ENCODE peak calls at places on chromosomes 1 and 21, in ten cellular contexts. M is lung, L is spleen, D is tibial nerve, J is AG04450, N is stomach, U is esophagus muscularis mucosa, H is K562, Q is left lung, K is osteoblast. S is an unnamed sample. For H3K9me3, the result is how much of the 10 kb centered on the place peaks cover.

GRCh38 chr1:35935436-35935835 is 4.5 kb downstream of the AGO3 start:
- DNase-seq in M (no peak), L (no peak), D (no peak), J (no peak), N (no peak), U (no peak), H (peak), Q (no peak), K (no peak), S (no peak)

GRCh38 chr1:223730471-223730870 is 18.1 kb downstream of the CAPN2 start:
- DNase-seq in M (no peak), L (no peak), D (no peak), J (no peak), N (no peak), U (no peak), H (no peak), Q (no peak), K (no peak), S (no peak)

GRCh38 chr1:25572708-25573590 is 29.5 kb downstream of the LDLRAP1 start:
- DNase-seq in M (peak), L (no peak), D (no peak), J (no peak), N (peak), U (no peak), H (peak), Q (peak), K (peak), S (peak)

GRCh38 chr1:218525451-218526197 is 180.5 kb downstream of the TGFB2 start:
- DNase-seq in M (no peak), L (no peak), D (no peak), J (no peak), N (no peak), U (no peak), H (no peak), Q (no peak), K (no peak), S (no peak)

GRCh38 chr1:24540051-24540905 is 15.6 kb upstream of the NCMAP start:
- DNase-seq in M (no peak), L (no peak), D (no peak), J (no peak), N (no peak), U (no peak), H (no peak), Q (no peak), K (no peak), S (no peak)

GRCh38 chr1:39850606-39851216 is 32.6 kb downstream of the TRIT1 start:
- DNase-seq in M (no peak), L (no peak), D (no peak), J (no peak), N (no peak), U (no peak), H (no peak), Q (no peak), K (no peak), S (no peak)

GRCh38 chr1:180898441-180899219 is 14.1 kb upstream of the KIAA1614 start:
- DNase-seq in M (no peak), L (no peak), D (no peak), J (no peak), N (no peak), U (peak), H (no peak), Q (no peak), K (peak), S (peak)

GRCh38 chr1:186002426-186002825 is 268.2 kb downstream of the HMCN1 start:
- DNase-seq in M (no peak), L (no peak), D (no peak), J (no peak), N (no peak), U (no peak), H (no peak), Q (no peak), K (no peak), S (no peak)

GRCh38 chr1:36321119-36321951 is 2.1 kb downstream of the EVA1B start:
- DNase-seq in M (peak), L (peak), D (peak), J (peak), N (peak), U (no peak), H (peak), Q (peak), K (peak), S (no peak)

GRCh38 chr1:163414778-163415177 is 93.0 kb downstream of the NUF2 start:
- DNase-seq in M (no peak), L (no peak), D (no peak), J (no peak), N (no peak), U (no peak), H (no peak), Q (no peak), K (no peak), S (no peak)

GRCh38 chr1:234605983-234606730 is 3.8 kb downstream of the IRF2BP2 start:
- DNase-seq in M (no peak), L (peak), D (no peak), J (no peak), N (peak), U (no peak), H (no peak), Q (peak), K (no peak), S (peak)

GRCh38 chr1:113943028-113943811 is 14.1 kb downstream of the HIPK1 start:
- DNase-seq in M (no peak), L (no peak), D (no peak), J (no peak), N (no peak), U (no peak), H (no peak), Q (no peak), K (no peak), S (no peak)

GRCh38 chr1:41664861-41665640 is 180.6 kb upstream of the EDN2 start:
- DNase-seq in M (peak), L (no peak), D (no peak), J (no peak), N (no peak), U (no peak), H (no peak), Q (no peak), K (no peak), S (no peak)

GRCh38 chr1:181160322-181160721 is 71.8 kb downstream of the IER5 start:
- DNase-seq in M (no peak), L (no peak), D (no peak), J (no peak), N (no peak), U (no peak), H (no peak), Q (no peak), K (no peak), S (no peak)

GRCh38 chr1:81834268-81834667 is 33.5 kb downstream of the ADGRL2 start:
- DNase-seq in M (no peak), L (no peak), D (no peak), J (no peak), N (no peak), U (no peak), H (no peak), Q (no peak), K (no peak), S (no peak)

GRCh38 chr21:41816583-41817165 is 49.8 kb upstream of the RIPK4 start:
- DNase-seq in M (peak), L (peak), D (peak), J (no peak), N (peak), U (peak), H (peak), Q (peak), K (peak), S (peak)

GRCh38 chr1:204268101-204268500 is 54.3 kb upstream of the GOLT1A start:
- DNase-seq in M (no peak), L (peak), D (no peak), J (no peak), N (no peak), U (no peak), H (no peak), Q (no peak), K (no peak), S (no peak)

GRCh38 chr1:110136911-110137310 is 13.4 kb upstream of the SLC6A17 start:
- DNase-seq in M (no peak), L (no peak), D (no peak), J (no peak), N (peak), U (no peak), H (no peak), Q (no peak), K (no peak), S (peak)

GRCh38 chr1:94843430-94843829 is 23.3 kb downstream of the SLC44A3 start:
- DNase-seq in M (no peak), L (no peak), D (no peak), J (no peak), N (no peak), U (no peak), H (no peak), Q (no peak), K (no peak), S (no peak)

GRCh38 chr1:86925742-86926141 is 11.3 kb downstream of the HS2ST1 start:
- DNase-seq in M (no peak), L (no peak), D (no peak), J (no peak), N (no peak), U (no peak), H (no peak), Q (no peak), K (no peak), S (no peak)
- H3K9me3 ChIP-seq in M (under half), L (under half), D (under half), J (under half), N (under half), U (under half), H (under half), Q (under half), K (under half), S (under half)

GRCh38 chr1:151907363-151908139 is 1.8 kb downstream of the THEM4 start:
- DNase-seq in M (no peak), L (no peak), D (no peak), J (no peak), N (no peak), U (no peak), H (no peak), Q (no peak), K (peak), S (no peak)

GRCh38 chr1:151905070-151905442 is 4.3 kb downstream of the THEM4 start:
- DNase-seq in M (peak), L (no peak), D (no peak), J (no peak), N (no peak), U (no peak), H (peak), Q (no peak), K (no peak), S (no peak)

GRCh38 chr1:151908228-151908691 is 1.1 kb downstream of the THEM4 start:
- DNase-seq in M (no peak), L (no peak), D (no peak), J (no peak), N (no peak), U (no peak), H (no peak), Q (no peak), K (peak), S (no peak)

GRCh38 chr1:151912973-151913372 is 3.7 kb upstream of the THEM4 start:
- DNase-seq in M (no peak), L (no peak), D (no peak), J (no peak), N (no peak), U (no peak), H (no peak), Q (no peak), K (no peak), S (no peak)

DNA sequence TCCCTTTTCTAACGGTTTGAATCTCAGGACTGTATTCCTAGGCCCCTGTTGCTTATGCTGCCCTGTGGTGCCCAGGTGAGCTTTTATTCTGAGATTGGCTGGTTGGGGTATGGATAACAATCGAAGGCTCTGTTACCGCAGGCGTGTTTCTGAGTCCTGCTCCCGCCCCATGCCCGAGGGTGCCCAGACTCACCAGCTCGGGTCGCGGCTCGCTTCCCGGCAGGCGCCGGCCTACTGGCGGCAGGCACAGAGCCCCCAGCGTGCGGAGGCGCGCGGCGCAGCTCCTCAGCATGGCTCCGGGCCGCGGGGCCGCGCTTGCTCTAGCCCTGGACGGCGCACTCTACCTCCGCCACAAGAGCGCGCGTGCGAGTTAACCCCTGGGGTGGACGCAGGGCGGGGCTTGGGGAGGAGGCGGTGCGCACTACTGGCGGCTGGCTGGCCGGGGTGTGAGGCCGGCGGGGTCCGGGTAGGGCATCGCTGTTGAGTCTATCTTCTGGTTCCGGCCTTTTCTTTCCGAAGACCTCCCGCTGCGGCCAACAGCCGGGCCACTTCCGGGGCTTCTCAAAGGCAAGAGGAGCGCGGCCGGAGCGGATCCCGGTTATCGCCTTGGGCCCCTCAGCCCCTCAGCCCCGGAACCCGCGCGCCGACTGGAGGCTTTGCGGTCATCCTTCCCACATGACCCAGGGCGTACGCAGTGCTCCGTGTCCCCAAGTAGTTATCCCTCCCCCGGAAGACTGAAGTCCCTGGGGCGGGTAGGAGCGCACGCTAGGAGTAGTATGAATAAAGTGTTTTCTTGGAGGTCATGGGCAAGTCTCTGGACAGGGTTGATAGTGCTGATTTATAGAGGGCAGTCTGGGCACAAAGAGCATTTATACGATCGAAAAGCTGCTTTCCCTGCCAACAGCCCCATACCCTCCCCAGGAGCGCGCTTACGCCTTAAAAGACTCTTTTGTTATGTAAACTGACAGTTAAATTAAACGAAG is at the start of gene THEM4:
- DNase-seq in M (peak), L (peak), D (peak), J (peak), N (peak), U (peak), H (peak), Q (peak), K (peak), S (peak)
- TF ChIP-seq CTCF in M (peak), L (peak), D (peak), J (peak), N (peak), U (peak), H (peak), Q (no peak), K (no peak), S (peak)

GRCh38 chr1:45155957-45156356 is 50.4 kb downstream of the ZSWIM5 start:
- DNase-seq in M (no peak), L (no peak), D (no peak), J (no peak), N (no peak), U (no peak), H (no peak), Q (no peak), K (no peak), S (no peak)

DNA sequence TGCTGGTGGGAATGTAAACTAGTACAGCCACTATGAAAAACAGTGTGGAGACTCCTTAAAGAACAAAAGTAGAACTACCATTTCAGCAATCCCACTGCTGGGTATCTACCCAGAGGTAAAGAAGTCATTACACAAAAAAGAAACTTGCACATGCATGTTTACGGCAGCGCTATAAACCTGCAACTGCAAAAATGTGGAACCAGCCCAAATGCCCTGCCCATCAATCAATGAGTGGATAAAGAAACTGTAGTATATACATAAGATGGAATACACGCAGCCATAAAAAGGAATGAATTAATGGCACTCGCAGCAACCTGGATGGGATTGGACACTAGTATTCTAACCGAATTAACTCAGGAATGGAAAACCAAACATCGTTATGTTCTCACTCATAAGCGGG is 51.0 kb downstream of the ZSWIM5 start:
- DNase-seq in M (no peak), L (no peak), D (no peak), J (no peak), N (no peak), U (no peak), H (no peak), Q (no peak), K (no peak), S (no peak)
- H3K9me3 ChIP-seq in M (under half), L (under half), D (under half), J (under half), N (under half), U (under half), H (under half), Q (under half), K (under half), S (under half)

GRCh38 chr21:22575165-22575584 is 1577.0 kb downstream of the NCAM2 start:
- DNase-seq in M (no peak), L (no peak), D (no peak), J (no peak), N (no peak), U (no peak), H (peak), Q (no peak), K (no peak), S (peak)
- TF ChIP-seq CTCF in M (no peak), L (no peak), D (no peak), J (no peak), N (no peak), U (no peak), H (peak), Q (peak), K (no peak), S (peak)

DNA sequence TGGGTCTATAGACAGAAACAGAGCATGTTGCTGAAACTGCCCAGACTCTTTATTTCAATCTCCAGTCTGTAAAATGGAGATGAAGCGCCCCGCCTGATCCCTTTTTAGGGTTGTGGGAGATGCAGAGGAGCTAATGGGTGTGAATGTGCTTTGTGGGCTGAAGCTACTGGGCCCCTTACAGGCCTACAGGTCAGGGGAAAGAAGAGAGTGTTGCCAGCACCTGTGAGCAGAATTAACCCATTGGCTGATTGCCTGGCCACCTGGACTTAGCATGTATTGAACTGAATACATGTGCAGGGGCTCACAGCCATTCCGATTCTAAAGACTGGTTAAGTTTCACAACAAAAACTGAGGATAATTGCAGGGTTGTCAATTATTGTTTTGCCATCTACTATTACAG is 13.9 kb upstream of the ATF3 start:
- DNase-seq in M (no peak), L (no peak), D (no peak), J (no peak), N (no peak), U (peak), H (no peak), Q (no peak), K (no peak), S (no peak)
- H3K9me3 ChIP-seq in M (under half), L (under half), D (under half), J (under half), N (under half), U (under half), H (under half), Q (under half), K (under half), S (under half)

DNA sequence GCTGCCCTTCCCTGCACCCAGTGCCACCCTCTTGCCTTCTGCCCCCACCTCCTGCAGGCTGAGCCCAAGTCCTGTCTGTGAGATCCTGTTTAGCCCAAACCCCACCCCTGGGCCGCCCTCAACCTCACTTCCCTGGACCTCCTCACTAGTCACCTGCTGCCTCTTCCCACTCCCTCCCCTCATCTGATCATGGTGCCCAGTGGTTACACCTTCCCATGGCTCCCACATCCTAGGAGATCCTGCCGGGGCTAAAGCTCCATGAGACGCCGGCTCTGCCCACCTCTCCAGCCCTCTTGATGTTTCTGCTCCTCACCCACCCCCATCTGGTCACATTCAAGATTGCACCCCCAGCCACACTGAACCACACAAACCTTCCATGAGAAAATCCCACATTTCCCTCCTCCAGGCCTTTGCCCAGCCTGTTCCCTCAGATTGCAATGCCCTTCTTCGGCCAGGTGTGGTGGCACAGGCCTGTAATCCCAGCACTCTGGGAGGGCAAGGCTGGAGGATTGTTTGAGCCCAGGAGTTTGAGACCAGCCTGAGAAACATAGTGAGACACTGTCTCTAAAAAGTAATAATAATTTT is 17.0 kb downstream of the TTC39A start:
- DNase-seq in M (no peak), L (peak), D (no peak), J (no peak), N (no peak), U (no peak), H (peak), Q (no peak), K (no peak), S (no peak)
- TF ChIP-seq CTCF in M (no peak), L (no peak), D (no peak), J (peak), N (peak), U (no peak), H (peak), Q (no peak), K (no peak), S (peak)

GRCh38 chr21:17185685-17186084 is 327.2 kb upstream of the CXADR start:
- DNase-seq in M (no peak), L (no peak), D (no peak), J (no peak), N (no peak), U (no peak), H (no peak), Q (no peak), K (no peak), S (no peak)
- H3K9me3 ChIP-seq in M (under half), L (under half), D (under half), J (under half), N (under half), U (under half), H (under half), Q (under half), K (under half), S (under half)

DNA sequence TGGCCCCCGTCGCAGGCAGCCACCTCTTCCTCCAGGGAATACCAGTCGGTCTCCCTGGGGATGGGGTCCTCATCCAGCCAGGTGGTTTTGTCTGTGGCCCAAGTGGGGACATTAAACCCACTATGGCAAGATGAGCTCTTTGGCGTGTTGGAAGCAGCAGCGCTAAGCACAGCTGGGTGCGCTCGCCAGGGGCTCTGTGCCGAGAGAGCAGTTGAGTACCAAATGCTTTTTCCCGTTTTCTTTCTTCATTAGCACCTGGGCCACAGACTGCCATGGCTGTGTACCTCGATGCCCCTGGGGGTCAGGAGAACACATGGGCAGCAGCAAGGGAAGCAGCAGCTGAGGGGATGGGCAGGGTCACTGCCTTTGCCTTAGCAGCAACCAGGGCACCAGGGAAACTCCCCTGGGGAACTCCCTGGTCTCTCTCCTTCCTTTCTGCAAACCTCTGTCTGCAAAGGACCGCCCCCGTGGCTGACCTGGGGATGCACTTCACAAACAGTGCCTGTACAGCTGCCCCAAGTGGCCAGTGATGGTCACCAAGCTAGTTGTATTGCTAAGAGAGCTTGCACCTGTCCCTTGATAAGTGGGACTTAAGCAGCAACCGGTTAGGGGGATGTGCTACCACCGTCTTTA is 31.1 kb downstream of the EDARADD start:
- DNase-seq in M (no peak), L (no peak), D (no peak), J (no peak), N (no peak), U (no peak), H (peak), Q (no peak), K (no peak), S (no peak)
- TF ChIP-seq CTCF in M (no peak), L (no peak), D (no peak), J (no peak), N (no peak), U (no peak), H (peak), Q (no peak), K (no peak), S (no peak)

S was measured in BE2C.